ENCODE peak calls at places on chromosomes 16 and 17, in six cellular contexts. One of them, this sample, is unnamed. For H3K36me3, the result is how much of the 10 kb centered on the place peaks cover.

GRCh38 chr17:34117811-34118210 is 137.3 kb upstream of the CCL2 start:
- DNase-seq in cardiac muscle cell: no peak
- DNase-seq in transverse colon: no peak
- DNase-seq in heart right ventricle: no peak
- DNase-seq in thoracic aorta: no peak
- DNase-seq in DND-41: no peak
- DNase-seq in this sample: no peak

GRCh38 chr16:68190099-68190498 is 45.8 kb downstream of the ESRP2 start:
- DNase-seq in DND-41: no peak
- DNase-seq in thoracic aorta: no peak
- DNase-seq in heart right ventricle: no peak
- DNase-seq in transverse colon: no peak
- DNase-seq in cardiac muscle cell: no peak
- DNase-seq in this sample: no peak

GRCh38 chr17:72693147-72693878 is 399.2 kb downstream of the SLC39A11 start:
- DNase-seq in heart right ventricle: no peak
- DNase-seq in thoracic aorta: no peak
- DNase-seq in transverse colon: no peak
- DNase-seq in DND-41: no peak
- DNase-seq in cardiac muscle cell: no peak
- DNase-seq in this sample: no peak

GRCh38 chr16:66468321-66468965 is 41.3 kb downstream of the BEAN1 start:
- DNase-seq in DND-41: no peak
- DNase-seq in cardiac muscle cell: no peak
- DNase-seq in heart right ventricle: no peak
- DNase-seq in thoracic aorta: no peak
- DNase-seq in transverse colon: no peak
- DNase-seq in this sample: no peak

GRCh38 chr17:51029142-51029541 is 91.5 kb downstream of the SPAG9 start:
- DNase-seq in thoracic aorta: no peak
- DNase-seq in DND-41: no peak
- DNase-seq in heart right ventricle: no peak
- DNase-seq in cardiac muscle cell: no peak
- DNase-seq in transverse colon: no peak
- DNase-seq in this sample: no peak

GRCh38 chr17:73545633-73546032 is 98.6 kb downstream of the SDK2 start:
- DNase-seq in DND-41: no peak
- DNase-seq in thoracic aorta: no peak
- DNase-seq in transverse colon: no peak
- DNase-seq in heart right ventricle: no peak
- DNase-seq in cardiac muscle cell: no peak
- DNase-seq in this sample: no peak

GRCh38 chr17:43661699-43662431 is at the start of gene MEOX1:
- DNase-seq in thoracic aorta: no peak
- DNase-seq in DND-41: no peak
- DNase-seq in heart right ventricle: peak
- DNase-seq in cardiac muscle cell: peak
- DNase-seq in transverse colon: no peak
- DNase-seq in this sample: no peak

GRCh38 chr16:2981899-2982250 is 1.6 kb upstream of the PKMYT1 start:
- DNase-seq in DND-41: no peak
- DNase-seq in cardiac muscle cell: no peak
- DNase-seq in thoracic aorta: no peak
- DNase-seq in heart right ventricle: no peak
- DNase-seq in transverse colon: no peak
- DNase-seq in this sample: no peak

GRCh38 chr16:31073073-31073822 is 792 bp downstream of the ZNF668 start:
- DNase-seq in cardiac muscle cell: peak
- DNase-seq in heart right ventricle: peak
- DNase-seq in thoracic aorta: peak
- DNase-seq in transverse colon: peak
- DNase-seq in DND-41: peak
- DNase-seq in this sample: peak

GRCh38 chr16:85555549-85556455 is 57.3 kb upstream of the GSE1 start:
- DNase-seq in heart right ventricle: peak
- DNase-seq in cardiac muscle cell: peak
- DNase-seq in thoracic aorta: no peak
- DNase-seq in DND-41: peak
- DNase-seq in transverse colon: peak
- DNase-seq in this sample: peak

GRCh38 chr17:163514-164103 is 17.8 kb downstream of the DOC2B start:
- DNase-seq in heart right ventricle: no peak
- DNase-seq in transverse colon: no peak
- DNase-seq in thoracic aorta: no peak
- DNase-seq in DND-41: no peak
- DNase-seq in cardiac muscle cell: no peak
- DNase-seq in this sample: peak

GRCh38 chr16:30382398-30383015 is at the start of gene SEPTIN1:
- DNase-seq in transverse colon: peak
- DNase-seq in DND-41: peak
- DNase-seq in thoracic aorta: no peak
- DNase-seq in heart right ventricle: no peak
- DNase-seq in cardiac muscle cell: no peak
- DNase-seq in this sample: peak

GRCh38 chr17:1783271-1783670 is 21.4 kb downstream of the SERPINF1 start:
- DNase-seq in transverse colon: no peak
- DNase-seq in cardiac muscle cell: no peak
- DNase-seq in thoracic aorta: no peak
- DNase-seq in heart right ventricle: no peak
- DNase-seq in DND-41: no peak
- DNase-seq in this sample: no peak

GRCh38 chr16:15677447-15677846 is 27.4 kb downstream of the NDE1 start:
- DNase-seq in DND-41: no peak
- DNase-seq in heart right ventricle: no peak
- DNase-seq in thoracic aorta: no peak
- DNase-seq in transverse colon: no peak
- DNase-seq in cardiac muscle cell: no peak
- DNase-seq in this sample: no peak

GRCh38 chr16:69799601-69800000 is 37.5 kb downstream of the WWP2 start:
- DNase-seq in cardiac muscle cell: no peak
- DNase-seq in heart right ventricle: no peak
- DNase-seq in DND-41: no peak
- DNase-seq in transverse colon: no peak
- DNase-seq in thoracic aorta: no peak
- DNase-seq in this sample: no peak

GRCh38 chr17:42653179-42654124 is 5.6 kb upstream of the TUBG2 start:
- DNase-seq in heart right ventricle: peak
- DNase-seq in DND-41: no peak
- DNase-seq in cardiac muscle cell: no peak
- DNase-seq in transverse colon: peak
- DNase-seq in thoracic aorta: no peak
- DNase-seq in this sample: no peak

GRCh38 chr16:3822366-3823045 is 58.0 kb downstream of the CREBBP start:
- DNase-seq in heart right ventricle: peak
- DNase-seq in cardiac muscle cell: no peak
- DNase-seq in transverse colon: no peak
- DNase-seq in DND-41: no peak
- DNase-seq in thoracic aorta: no peak
- DNase-seq in this sample: no peak

GRCh38 chr17:66533572-66533971 is 231.2 kb downstream of the PRKCA start:
- DNase-seq in thoracic aorta: no peak
- DNase-seq in cardiac muscle cell: peak
- DNase-seq in DND-41: no peak
- DNase-seq in transverse colon: no peak
- DNase-seq in heart right ventricle: no peak
- DNase-seq in this sample: no peak

GRCh38 chr17:33389506-33390141 is 96.5 kb upstream of the ASIC2 start:
- DNase-seq in heart right ventricle: no peak
- DNase-seq in DND-41: no peak
- DNase-seq in thoracic aorta: no peak
- DNase-seq in transverse colon: no peak
- DNase-seq in cardiac muscle cell: no peak
- DNase-seq in this sample: no peak

GRCh38 chr17:80539022-80539421 is 5.6 kb upstream of the RPTOR start:
- DNase-seq in transverse colon: no peak
- DNase-seq in thoracic aorta: no peak
- DNase-seq in heart right ventricle: no peak
- DNase-seq in cardiac muscle cell: no peak
- DNase-seq in DND-41: no peak
- DNase-seq in this sample: no peak

GRCh38 chr17:49646391-49647255 is 31.3 kb downstream of the SPOP start:
- DNase-seq in heart right ventricle: no peak
- DNase-seq in cardiac muscle cell: no peak
- DNase-seq in DND-41: no peak
- DNase-seq in thoracic aorta: no peak
- DNase-seq in transverse colon: peak
- DNase-seq in this sample: peak

GRCh38 chr17:36008998-36009665 is 7.8 kb upstream of the CCL15 start:
- DNase-seq in transverse colon: no peak
- DNase-seq in heart right ventricle: no peak
- DNase-seq in DND-41: peak
- DNase-seq in thoracic aorta: no peak
- DNase-seq in cardiac muscle cell: no peak
- DNase-seq in this sample: peak

GRCh38 chr17:78121801-78122220 is 6.7 kb downstream of the TMC6 start:
- DNase-seq in heart right ventricle: no peak
- DNase-seq in DND-41: no peak
- DNase-seq in transverse colon: no peak
- DNase-seq in cardiac muscle cell: no peak
- DNase-seq in thoracic aorta: no peak
- DNase-seq in this sample: no peak

GRCh38 chr16:54347961-54348360 is 61.4 kb upstream of the IRX3 start:
- DNase-seq in thoracic aorta: no peak
- DNase-seq in heart right ventricle: no peak
- DNase-seq in DND-41: no peak
- DNase-seq in cardiac muscle cell: no peak
- DNase-seq in transverse colon: peak
- DNase-seq in this sample: no peak

DNA sequence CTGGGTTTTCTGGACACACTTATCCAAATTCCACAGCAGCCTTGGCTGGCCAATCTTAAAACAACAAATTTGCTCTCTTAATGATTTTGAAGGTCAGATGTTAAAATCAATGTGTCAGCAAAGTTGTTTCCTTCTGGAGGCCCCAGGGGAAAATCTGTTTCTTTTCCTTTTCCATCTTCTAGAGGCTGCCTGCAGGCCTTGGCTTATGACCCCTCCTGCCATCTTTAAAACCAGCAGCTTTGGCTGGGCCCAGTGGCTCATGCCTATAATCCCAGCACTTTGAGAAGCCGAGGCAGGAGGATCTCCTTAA is 3.0 kb downstream of the LGALS9 start:
- DNase-seq in DND-41: no peak
- DNase-seq in heart right ventricle: no peak
- DNase-seq in thoracic aorta: no peak
- DNase-seq in cardiac muscle cell: no peak
- DNase-seq in transverse colon: no peak
- DNase-seq in this sample: no peak
- H3K27ac ChIP-seq in DND-41: no peak
- H3K27ac ChIP-seq in heart right ventricle: peak
- H3K27ac ChIP-seq in thoracic aorta: no peak
- H3K27ac ChIP-seq in cardiac muscle cell: no peak
- H3K27ac ChIP-seq in transverse colon: peak
- H3K27ac ChIP-seq in this sample: no peak

DNA sequence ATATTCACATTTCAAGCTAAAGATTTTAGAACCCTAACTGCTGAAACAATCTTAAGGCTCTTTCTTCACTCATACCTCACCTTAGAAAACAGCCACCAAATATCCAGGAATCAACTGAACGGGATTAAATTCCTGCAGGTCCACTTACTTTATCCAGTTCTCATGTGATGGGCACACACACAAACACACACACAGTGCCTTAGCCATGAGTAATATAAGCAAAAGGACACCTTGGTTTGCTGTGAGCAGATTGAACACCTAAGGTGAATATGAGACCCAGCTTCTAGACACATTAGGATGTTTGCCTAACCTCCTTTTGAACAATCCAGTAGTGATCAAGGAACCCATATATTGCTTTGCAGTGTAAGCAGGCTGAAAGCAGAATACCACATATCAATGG is 81.5 kb downstream of the TUBD1 start:
- DNase-seq in heart right ventricle: no peak
- DNase-seq in thoracic aorta: no peak
- DNase-seq in cardiac muscle cell: no peak
- DNase-seq in transverse colon: no peak
- DNase-seq in DND-41: no peak
- DNase-seq in this sample: no peak
- H3K36me3 ChIP-seq in heart right ventricle: under half
- H3K36me3 ChIP-seq in thoracic aorta: under half
- H3K36me3 ChIP-seq in cardiac muscle cell: under half
- H3K36me3 ChIP-seq in transverse colon: under half
- H3K36me3 ChIP-seq in DND-41: under half
- H3K36me3 ChIP-seq in this sample: under half

DNA sequence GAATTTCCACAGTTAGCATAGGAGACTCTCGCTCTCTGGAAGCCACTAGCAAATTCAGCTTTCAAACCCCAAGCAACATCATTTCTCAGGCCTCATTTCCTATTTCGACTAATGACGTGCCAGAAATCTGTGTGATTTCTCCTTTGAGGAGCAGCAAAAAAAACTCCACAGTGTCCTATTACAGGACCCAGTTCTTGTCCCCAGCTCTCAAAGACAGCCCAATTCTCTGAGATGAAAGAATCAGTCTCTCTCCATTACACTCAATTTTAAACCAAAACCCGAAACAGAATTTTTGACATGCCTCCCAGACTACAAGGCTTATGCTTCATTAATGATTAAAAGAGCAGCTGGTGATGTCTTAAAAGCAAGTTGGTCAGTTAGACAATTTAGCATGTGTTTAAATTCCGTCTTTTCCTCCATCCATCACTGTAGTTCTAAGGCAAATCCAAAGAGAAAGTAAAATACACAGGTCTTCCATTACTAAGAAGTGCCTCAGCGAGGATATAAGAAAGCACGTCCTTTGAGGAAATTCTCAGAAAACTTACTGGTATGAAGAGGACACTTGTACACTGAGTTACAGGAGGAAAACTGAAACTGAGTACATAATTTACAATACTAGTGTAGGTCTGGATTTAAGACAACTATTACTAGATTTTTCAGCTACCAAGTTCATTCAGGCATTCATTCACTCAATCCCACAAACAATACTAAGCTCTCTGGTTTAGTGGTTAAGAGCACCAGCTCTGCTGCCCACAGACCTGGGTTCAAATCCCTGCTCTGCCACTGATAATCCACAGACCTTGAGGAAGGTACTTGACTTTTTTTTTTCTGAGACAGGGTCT is 12.5 kb downstream of the TOM1L2 start:
- DNase-seq in thoracic aorta: no peak
- DNase-seq in transverse colon: no peak
- DNase-seq in heart right ventricle: no peak
- DNase-seq in DND-41: no peak
- DNase-seq in cardiac muscle cell: no peak
- DNase-seq in this sample: no peak
- H3K27ac ChIP-seq in thoracic aorta: peak
- H3K27ac ChIP-seq in transverse colon: peak
- H3K27ac ChIP-seq in heart right ventricle: peak
- H3K27ac ChIP-seq in DND-41: no peak
- H3K27ac ChIP-seq in cardiac muscle cell: no peak
- H3K27ac ChIP-seq in this sample: no peak

DNA sequence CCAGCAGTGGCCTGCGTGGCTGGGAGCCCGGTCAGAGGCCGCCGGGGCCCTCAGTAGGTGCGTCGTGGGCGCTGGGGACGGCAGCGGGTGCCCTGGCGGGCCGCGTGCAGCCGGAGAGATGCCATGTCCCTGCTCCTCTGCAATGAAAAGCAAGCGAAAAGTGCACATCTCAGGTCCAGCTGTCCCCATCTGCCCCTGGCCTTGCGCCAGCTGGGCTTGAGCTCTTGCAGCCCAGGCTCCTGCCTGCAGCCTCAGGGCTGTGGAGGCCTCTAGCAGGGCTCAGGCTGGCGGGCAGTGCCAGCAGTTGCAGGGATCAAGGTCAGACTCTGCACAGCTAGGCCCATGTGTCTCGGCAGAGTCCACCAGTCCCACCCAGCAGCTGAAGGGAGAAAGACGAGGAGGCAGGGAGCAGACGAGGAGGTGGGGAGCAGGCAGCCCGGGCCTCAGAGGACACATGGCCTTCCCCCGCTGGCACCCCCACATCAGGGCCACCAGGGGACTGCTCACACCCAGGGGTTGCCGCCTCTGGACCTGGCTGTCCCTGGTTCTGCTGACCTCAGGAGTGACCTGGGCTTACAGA is 11.2 kb downstream of the SLC16A3 start:
- DNase-seq in heart right ventricle: no peak
- DNase-seq in thoracic aorta: no peak
- DNase-seq in cardiac muscle cell: no peak
- DNase-seq in transverse colon: no peak
- DNase-seq in DND-41: no peak
- DNase-seq in this sample: no peak
- H3K36me3 ChIP-seq in heart right ventricle: under half
- H3K36me3 ChIP-seq in thoracic aorta: under half
- H3K36me3 ChIP-seq in cardiac muscle cell: under half
- H3K36me3 ChIP-seq in transverse colon: under half
- H3K36me3 ChIP-seq in DND-41: half or more
- H3K36me3 ChIP-seq in this sample: under half